ENCODE peak calls at places on chromosomes 12 and 14, in four cellular contexts. U is IMR-90, P is hepatocyte, E is endothelial cell of umbilical vein. N is an unnamed sample.

GRCh38 chr12:119594772-119595445 is 1.3 kb downstream of the TMEM233 start:
- DNase-seq in U (no peak), P (no peak), E (no peak), N (peak)

GRCh38 chr12:72368719-72369505 is 96.7 kb downstream of the TRHDE start:
- DNase-seq in U (peak), P (no peak), E (no peak), N (no peak)

GRCh38 chr12:62730649-62731377 is 204.1 kb downstream of the PPM1H start:
- DNase-seq in U (peak), P (no peak), E (peak), N (peak)

GRCh38 chr12:126874427-126875026 is 1392.4 kb upstream of the TMEM132C start:
- DNase-seq in U (no peak), P (peak), E (no peak), N (peak)

GRCh38 chr12:121284551-121285390 is 11.7 kb downstream of the CAMKK2 start:
- DNase-seq in U (peak), P (no peak), E (peak), N (no peak)

GRCh38 chr12:104555650-104556049 is 98.9 kb downstream of the CHST11 start:
- DNase-seq in U (no peak), P (no peak), E (no peak), N (no peak)

GRCh38 chr14:31945074-31945613 is 132.0 kb upstream of the ARHGAP5 start:
- DNase-seq in U (no peak), P (peak), E (no peak), N (no peak)

GRCh38 chr12:122088181-122088810 is 9.7 kb downstream of the MLXIP start:
- DNase-seq in U (no peak), P (no peak), E (no peak), N (no peak)

GRCh38 chr14:94079891-94080605 is 954 bp downstream of the DDX24 start:
- DNase-seq in U (peak), P (no peak), E (peak), N (peak)

GRCh38 chr12:2336409-2336829 is 283.6 kb downstream of the CACNA1C start:
- DNase-seq in U (peak), P (peak), E (peak), N (peak)

GRCh38 chr12:129152291-129153075 is 299.2 kb downstream of the GLT1D1 start:
- DNase-seq in U (no peak), P (no peak), E (no peak), N (no peak)
- TF ChIP-seq CTCF in U (no peak), P (no peak), E (no peak), N (no peak)

GRCh38 chr14:76918751-76919421 is 92.7 kb downstream of the LRRC74A start:
- DNase-seq in U (peak), P (peak), E (peak), N (peak)
- H3K4me3 ChIP-seq in U (no peak), P (no peak), E (no peak), N (peak)

GRCh38 chr12:56775638-56776037 is 12.5 kb downstream of the HSD17B6 start:
- DNase-seq in U (no peak), P (no peak), E (no peak), N (no peak)
- H3K4me2 ChIP-seq in U (no peak), P (no peak), E (no peak), N (no peak)

GRCh38 chr12:103326190-103326589 is 169.6 kb downstream of the C12orf42 start:
- DNase-seq in U (no peak), P (peak), E (no peak), N (no peak)
- TF ChIP-seq CTCF in U (no peak), P (peak), E (no peak), N (no peak)

GRCh38 chr12:53937596-53938275 is 895 bp upstream of the HOXC13 start:
- DNase-seq in U (no peak), P (no peak), E (no peak), N (no peak)

GRCh38 chr12:53940448-53941014 is 1.9 kb downstream of the HOXC13 start:
- DNase-seq in U (no peak), P (no peak), E (no peak), N (peak)

GRCh38 chr12:53939141-53940108 is 794 bp downstream of the HOXC13 start:
- DNase-seq in U (no peak), P (peak), E (no peak), N (peak)

GRCh38 chr12:53937099-53937498 is 1.5 kb upstream of the HOXC13 start:
- DNase-seq in U (no peak), P (no peak), E (no peak), N (no peak)

DNA sequence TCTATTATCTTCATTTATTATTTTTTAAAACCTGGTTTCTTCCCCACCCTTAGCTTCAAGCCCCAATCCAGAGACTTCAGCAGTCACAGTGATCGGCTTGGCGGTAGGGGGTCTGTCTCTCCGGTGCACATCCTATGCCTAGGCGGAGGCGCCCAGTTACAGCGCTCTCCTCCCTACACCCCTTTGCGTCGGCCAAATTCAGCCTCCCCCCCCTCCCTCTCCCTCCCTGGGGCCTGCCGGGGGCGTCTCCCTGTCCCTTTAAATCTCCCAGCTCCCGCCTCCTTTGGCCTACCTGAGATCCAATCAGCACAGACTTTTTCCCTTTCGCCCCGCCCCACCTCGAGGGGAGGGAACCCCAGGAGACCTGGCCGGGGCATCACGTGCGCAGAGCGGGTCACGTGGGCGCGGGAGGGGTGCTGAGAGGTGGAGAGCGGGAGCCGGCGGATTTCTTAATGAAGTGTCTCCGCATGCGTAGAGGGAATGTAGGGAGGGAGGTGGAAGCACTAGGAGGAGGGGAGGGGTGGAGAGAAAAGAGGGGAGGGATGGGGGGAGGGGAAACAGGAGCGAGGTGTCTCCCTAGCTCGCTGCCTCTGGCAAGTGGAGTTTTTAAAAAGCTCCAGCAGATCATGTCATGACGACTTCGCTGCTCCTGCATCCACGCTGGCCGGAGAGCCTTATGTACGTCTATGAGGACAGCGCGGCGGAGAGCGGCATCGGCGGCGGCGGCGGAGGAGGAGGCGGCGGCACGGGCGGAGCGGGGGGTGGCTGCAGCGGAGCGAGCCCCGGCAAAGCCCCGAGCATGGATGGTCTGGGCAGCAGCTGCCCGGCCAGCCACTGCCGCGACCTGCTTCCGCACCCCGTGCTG is at the start of gene HOXC13:
- DNase-seq in U (no peak), P (peak), E (no peak), N (peak)
- H3K4me3 ChIP-seq in U (no peak), P (no peak), E (no peak), N (no peak)

DNA sequence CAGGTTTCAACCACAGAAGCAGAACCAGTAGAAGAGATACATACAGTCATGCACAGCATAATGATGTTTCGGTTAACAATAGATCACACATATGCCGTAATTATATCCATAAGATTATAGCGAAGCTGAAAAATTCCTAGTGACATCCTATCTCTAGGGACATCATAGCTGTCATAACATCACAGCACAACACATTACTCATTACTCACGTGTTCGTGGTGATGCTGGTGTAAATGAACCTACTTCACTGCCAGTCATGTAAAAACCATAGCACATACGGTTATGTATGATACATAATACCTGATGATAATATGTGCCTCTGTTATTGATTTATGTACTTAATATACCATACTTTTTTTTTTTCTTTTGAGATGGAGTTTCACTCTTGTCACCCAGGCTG is 44.7 kb downstream of the KLRG1 start:
- DNase-seq in U (no peak), P (no peak), E (no peak), N (peak)
- H3K4me2 ChIP-seq in U (no peak), P (no peak), E (no peak), N (no peak)

GRCh38 chr14:101665478-101666078 is 95.9 kb upstream of the PPP2R5C start:
- DNase-seq in U (peak), P (peak), E (peak), N (no peak)
- TF ChIP-seq CTCF in U (peak), P (peak), E (peak), N (peak)

GRCh38 chr12:58916153-58916709 is 4.1 kb downstream of the LRIG3 start:
- DNase-seq in U (no peak), P (no peak), E (no peak), N (no peak)
- H3K4me3 ChIP-seq in U (no peak), P (peak), E (peak), N (peak)